ENCODE peak calls at places on chromosomes 16 and 17, in six cellular contexts. O, Q, S, J, B and W are unnamed samples.

GRCh38 chr16:77383606-77384187 is 51.1 kb downstream of the ADAMTS18 start:
- DNase-seq in Q (no peak), B (no peak), S (no peak), J (no peak), O (no peak), W (no peak)

GRCh38 chr17:48555616-48556533 is 11.0 kb upstream of the HOXB2 start:
- DNase-seq in J (no peak), O (peak), S (no peak), B (no peak), Q (no peak), W (peak)

GRCh38 chr17:50956750-50957523 is 90.8 kb upstream of the TOB1 start:
- DNase-seq in B (peak), S (peak), O (peak), J (peak), Q (peak), W (peak)

GRCh38 chr17:68057531-68057952 is 22.0 kb downstream of the KPNA2 start:
- DNase-seq in J (no peak), Q (peak), B (no peak), S (no peak), O (peak), W (peak)

GRCh38 chr16:11705311-11705710 is 37.1 kb downstream of the SNN start:
- DNase-seq in Q (no peak), J (no peak), S (no peak), O (no peak), B (no peak), W (no peak)

GRCh38 chr17:72922223-72922622 is 170.3 kb downstream of the SLC39A11 start:
- DNase-seq in Q (no peak), J (no peak), O (no peak), S (no peak), B (no peak), W (no peak)

GRCh38 chr16:67562918-67563707 is 787 bp downstream of the CTCF start:
- DNase-seq in B (peak), S (no peak), J (no peak), O (peak), Q (peak), W (peak)

GRCh38 chr16:74107795-74108610 is 188.6 kb upstream of the PSMD7 start:
- DNase-seq in O (peak), B (no peak), S (peak), Q (peak), J (no peak), W (peak)

GRCh38 chr17:7409716-7410115 is 2.1 kb downstream of the NLGN2 start:
- DNase-seq in O (no peak), S (no peak), J (no peak), B (no peak), Q (no peak), W (no peak)

GRCh38 chr17:7258731-7259554 is 3.3 kb downstream of the CLDN7 start:
- DNase-seq in B (no peak), J (no peak), O (no peak), Q (no peak), S (peak), W (no peak)

GRCh38 chr16:28596840-28597691 is at the start of gene SULT1A2:
- DNase-seq in Q (no peak), B (no peak), O (peak), S (peak), J (no peak), W (peak)

GRCh38 chr17:12985431-12986285 is 32.2 kb downstream of the ELAC2 start:
- DNase-seq in S (no peak), J (no peak), B (no peak), Q (no peak), O (no peak), W (no peak)

GRCh38 chr16:80369559-80369958 is 171.2 kb upstream of the DYNLRB2 start:
- DNase-seq in B (peak), O (no peak), S (peak), J (peak), Q (peak), W (peak)

GRCh38 chr16:30949655-30950515 is 1.0 kb downstream of the ORAI3 start:
- DNase-seq in J (peak), Q (peak), S (peak), B (no peak), O (peak), W (peak)

GRCh38 chr17:36485027-36485426 is 1.5 kb upstream of the ZNHIT3 start:
- DNase-seq in B (no peak), Q (no peak), J (no peak), S (no peak), O (no peak), W (no peak)

GRCh38 chr16:85752511-85753420 is 1.9 kb upstream of the C16orf74 start:
- DNase-seq in J (no peak), O (peak), Q (peak), B (no peak), S (peak), W (peak)

DNA sequence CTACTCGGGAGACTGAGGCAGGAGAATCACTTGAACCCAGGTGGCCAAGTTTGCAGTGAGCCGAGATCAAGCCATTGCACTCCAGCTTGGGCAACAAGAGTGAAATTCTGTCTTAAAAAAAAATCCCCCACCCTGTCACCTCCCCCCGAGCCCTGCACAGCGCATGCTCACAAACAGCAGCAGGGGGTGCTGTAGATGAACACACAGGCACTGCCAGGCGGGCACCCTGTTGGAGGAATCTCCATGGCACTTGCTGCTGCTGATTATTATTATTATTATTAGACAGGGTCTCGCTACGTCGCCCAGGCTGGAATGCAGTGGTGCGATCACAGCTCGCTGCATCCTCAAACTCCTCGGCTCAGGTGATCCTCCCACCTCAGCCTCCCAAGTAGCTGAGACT is 24.6 kb downstream of the FZD2 start:
- DNase-seq in J (no peak), O (peak), S (no peak), B (no peak), Q (no peak), W (no peak)
- TF ChIP-seq CTCF in J (no peak), O (peak), S (no peak), B (no peak), Q (no peak), W (peak)

GRCh38 chr16:47144559-47144877 is 773 bp upstream of the NETO2 start:
- DNase-seq in J (no peak), S (no peak), B (no peak), Q (no peak), O (no peak), W (no peak)

GRCh38 chr16:47143677-47144558 is at the start of gene NETO2:
- DNase-seq in Q (peak), S (peak), J (peak), B (peak), O (peak), W (peak)

GRCh38 chr16:47141773-47142468 is 1.8 kb downstream of the NETO2 start:
- DNase-seq in B (peak), S (peak), Q (peak), J (peak), O (peak), W (peak)

GRCh38 chr16:47142469-47143328 is 1.0 kb downstream of the NETO2 start:
- DNase-seq in O (peak), J (no peak), B (peak), Q (no peak), S (peak), W (no peak)

DNA sequence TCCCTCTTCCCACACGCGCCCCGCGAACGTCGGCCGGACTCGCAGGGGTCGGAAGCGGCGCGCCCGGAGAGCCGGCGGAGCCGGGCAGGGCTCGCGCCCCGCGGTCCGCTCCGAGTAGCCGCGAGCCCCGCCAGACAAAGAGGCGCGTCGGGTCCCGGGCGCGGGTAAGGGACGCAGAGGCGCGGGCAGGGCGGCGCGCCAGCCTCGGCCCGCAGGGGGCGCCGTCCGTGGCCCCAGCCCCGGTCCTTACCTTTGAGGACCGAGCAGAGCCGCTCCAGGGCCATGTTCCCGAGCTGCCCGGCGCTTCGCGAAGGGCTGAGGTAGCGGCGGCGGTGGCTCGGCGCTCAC is 442 bp downstream of the NETO2 start:
- DNase-seq in Q (peak), O (peak), B (no peak), J (peak), S (peak), W (peak)
- TF ChIP-seq CTCF in Q (peak), O (peak), B (peak), J (peak), S (peak), W (peak)

DNA sequence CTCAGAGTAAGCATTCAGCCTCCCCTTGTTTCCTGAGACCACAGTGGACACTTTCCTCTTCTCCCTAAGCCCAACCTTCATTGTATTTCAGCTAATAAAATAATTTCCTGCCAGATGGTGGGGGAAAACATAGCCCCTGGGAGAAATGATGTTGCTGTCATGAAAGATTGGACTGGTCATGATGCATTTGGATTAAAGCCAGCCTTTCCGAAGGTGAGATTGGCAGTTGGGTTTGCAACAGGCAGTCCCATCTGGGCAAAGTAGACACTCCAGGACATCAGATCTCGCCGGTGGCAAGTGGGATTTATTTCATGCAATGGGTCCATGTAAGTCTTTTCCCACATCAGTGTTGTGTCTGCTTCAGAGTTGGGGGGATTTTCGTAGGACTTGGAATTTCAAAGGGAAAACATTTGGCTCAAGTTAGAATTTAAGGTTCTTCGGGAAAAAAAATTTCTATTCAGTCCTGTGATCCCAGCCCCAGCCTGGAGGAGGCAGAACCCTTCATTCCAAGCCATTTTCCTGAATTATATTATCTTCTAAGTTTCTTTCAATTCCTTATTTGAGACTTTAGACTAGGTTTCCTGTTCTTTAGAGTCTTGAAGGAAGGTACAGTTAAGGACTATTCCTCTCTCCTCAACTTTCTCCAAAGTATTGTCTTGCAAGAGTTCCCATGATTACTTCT is 391.7 kb downstream of the XYLT1 start:
- DNase-seq in S (no peak), Q (no peak), B (no peak), J (no peak), O (peak), W (no peak)
- TF ChIP-seq CTCF in S (no peak), Q (no peak), B (no peak), J (no peak), O (no peak), W (peak)

DNA sequence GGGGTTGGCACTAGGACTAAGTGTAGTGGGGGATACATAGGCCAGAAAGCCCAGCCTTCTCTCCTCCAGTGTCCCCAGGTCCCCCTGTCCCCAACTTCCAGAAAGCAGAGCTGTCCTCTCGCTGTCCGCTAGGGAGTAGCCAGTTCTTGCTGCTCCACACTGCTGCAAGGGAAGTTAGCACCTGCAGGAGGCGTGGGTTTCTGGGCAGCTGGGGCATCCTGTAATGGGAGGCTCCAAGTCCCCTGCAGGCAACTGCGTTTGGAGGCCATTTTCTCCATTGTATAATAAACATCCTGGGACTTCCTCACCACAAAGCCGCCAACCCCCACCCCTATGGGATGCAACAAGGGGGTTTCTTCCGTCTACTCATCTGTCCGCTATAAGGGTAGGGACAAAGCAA is 1.7 kb downstream of the RPRML start:
- DNase-seq in J (no peak), S (no peak), O (peak), Q (peak), B (peak), W (peak)
- TF ChIP-seq CTCF in J (no peak), S (no peak), O (peak), Q (no peak), B (no peak), W (peak)

GRCh38 chr17:40340880-40341807 is 23.4 kb downstream of the GJD3 start:
- DNase-seq in Q (peak), S (peak), O (peak), J (peak), B (peak), W (peak)
- TF ChIP-seq CTCF in Q (no peak), S (no peak), O (peak), J (peak), B (no peak), W (peak)

GRCh38 chr16:3019594-3020246 is 448 bp upstream of the TNFRSF12A start:
- DNase-seq in S (no peak), O (no peak), J (no peak), Q (no peak), B (no peak), W (no peak)

GRCh38 chr16:3017262-3017805 is 649 bp downstream of the CLDN6 start:
- DNase-seq in J (no peak), B (no peak), S (no peak), Q (no peak), O (no peak), W (no peak)

GRCh38 chr16:3015865-3016521 is 2.0 kb downstream of the CLDN6 start:
- DNase-seq in J (no peak), O (no peak), B (no peak), S (no peak), Q (no peak), W (no peak)

GRCh38 chr16:3020247-3020603 is at the start of gene TNFRSF12A:
- DNase-seq in J (peak), O (peak), S (peak), B (peak), Q (peak), W (peak)

GRCh38 chr16:3017806-3018506 is at the start of gene CLDN6:
- DNase-seq in Q (peak), S (no peak), B (no peak), J (no peak), O (no peak), W (peak)
- TF ChIP-seq CTCF in Q (peak), S (no peak), B (no peak), J (no peak), O (peak), W (peak)

GRCh38 chr17:70259400-70259799 is 90.1 kb downstream of the KCNJ2 start:
- DNase-seq in B (no peak), O (no peak), J (no peak), Q (no peak), S (no peak), W (no peak)

GRCh38 chr17:70256751-70257150 is 87.4 kb downstream of the KCNJ2 start:
- DNase-seq in J (no peak), Q (no peak), O (no peak), S (no peak), B (no peak), W (no peak)

GRCh38 chr17:70254735-70255460 is 85.6 kb downstream of the KCNJ2 start:
- DNase-seq in S (no peak), J (no peak), O (no peak), Q (no peak), B (no peak), W (no peak)

GRCh38 chr17:70261170-70261569 is 91.8 kb downstream of the KCNJ2 start:
- DNase-seq in Q (no peak), B (no peak), O (no peak), S (no peak), J (no peak), W (no peak)

GRCh38 chr17:70258465-70258864 is 89.1 kb downstream of the KCNJ2 start:
- DNase-seq in Q (no peak), J (no peak), O (no peak), B (no peak), S (no peak), W (no peak)
- TF ChIP-seq CTCF in Q (no peak), J (no peak), O (no peak), B (no peak), S (no peak), W (no peak)

DNA sequence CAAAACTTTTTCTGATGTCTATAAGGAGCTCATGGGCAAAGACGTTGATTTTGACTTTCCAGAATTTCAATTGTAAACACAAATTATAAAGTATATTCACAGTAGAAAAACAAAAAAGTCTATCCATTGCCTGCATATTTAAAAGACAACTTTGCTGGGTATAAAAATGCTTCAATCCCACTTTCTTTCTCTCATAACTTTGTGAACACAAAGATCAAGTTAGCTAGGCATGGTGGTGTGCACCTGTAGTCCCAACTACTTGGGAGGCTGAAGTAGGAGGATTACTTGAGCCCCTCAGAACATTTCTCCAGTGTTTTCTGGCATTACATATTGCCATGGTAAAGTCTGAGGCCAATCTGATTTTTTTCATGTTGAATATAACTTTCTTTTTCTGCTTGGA is 83.1 kb upstream of the AXIN2 start:
- DNase-seq in O (no peak), J (no peak), B (no peak), S (no peak), Q (no peak), W (no peak)
- TF ChIP-seq CTCF in O (no peak), J (no peak), B (no peak), S (no peak), Q (no peak), W (no peak)

GRCh38 chr17:80613732-80614071 is 69.1 kb downstream of the RPTOR start:
- DNase-seq in B (no peak), Q (no peak), J (no peak), O (no peak), S (no peak), W (no peak)

GRCh38 chr17:80616705-80617104 is 72.1 kb downstream of the RPTOR start:
- DNase-seq in O (no peak), S (no peak), Q (no peak), B (no peak), J (no peak), W (no peak)

GRCh38 chr17:80612997-80613731 is 68.5 kb downstream of the RPTOR start:
- DNase-seq in O (no peak), J (no peak), B (no peak), Q (no peak), S (no peak), W (no peak)

GRCh38 chr17:80614320-80614719 is 69.7 kb downstream of the RPTOR start:
- DNase-seq in O (no peak), J (no peak), Q (no peak), S (no peak), B (no peak), W (no peak)

GRCh38 chr17:80615311-80615710 is 70.7 kb downstream of the RPTOR start:
- DNase-seq in S (no peak), J (no peak), Q (no peak), B (no peak), O (peak), W (no peak)
- TF ChIP-seq CTCF in S (no peak), J (no peak), Q (no peak), B (no peak), O (no peak), W (no peak)